ENCODE peak calls at places on chromosome 14, in seven cellular contexts. One of them, this sample, is unnamed.

GRCh38 chr14:23398348-23398747 is 9.7 kb downstream of the MYH6 start:
- DNase-seq in breast epithelium: no peak
- DNase-seq in sigmoid colon: no peak
- DNase-seq in caudate nucleus: no peak
- DNase-seq in A172: no peak
- DNase-seq in astrocyte of the spinal cord: no peak
- DNase-seq in mesenteric fat pad: no peak
- DNase-seq in this sample: no peak

GRCh38 chr14:92575773-92576303 is 62.3 kb downstream of the RIN3 start:
- DNase-seq in sigmoid colon: no peak
- DNase-seq in breast epithelium: no peak
- DNase-seq in astrocyte of the spinal cord: no peak
- DNase-seq in A172: no peak
- DNase-seq in caudate nucleus: no peak
- DNase-seq in mesenteric fat pad: no peak
- DNase-seq in this sample: no peak

GRCh38 chr14:100571837-100572236 is 15.4 kb downstream of the BEGAIN start:
- DNase-seq in A172: no peak
- DNase-seq in caudate nucleus: no peak
- DNase-seq in mesenteric fat pad: no peak
- DNase-seq in breast epithelium: no peak
- DNase-seq in astrocyte of the spinal cord: no peak
- DNase-seq in sigmoid colon: no peak
- DNase-seq in this sample: no peak

GRCh38 chr14:65302571-65303184 is 109.9 kb upstream of the FUT8 start:
- DNase-seq in breast epithelium: no peak
- DNase-seq in A172: peak
- DNase-seq in sigmoid colon: no peak
- DNase-seq in astrocyte of the spinal cord: no peak
- DNase-seq in caudate nucleus: no peak
- DNase-seq in mesenteric fat pad: no peak
- DNase-seq in this sample: no peak

GRCh38 chr14:92507174-92507768 is 6.3 kb upstream of the RIN3 start:
- DNase-seq in A172: no peak
- DNase-seq in astrocyte of the spinal cord: no peak
- DNase-seq in sigmoid colon: peak
- DNase-seq in breast epithelium: no peak
- DNase-seq in mesenteric fat pad: no peak
- DNase-seq in caudate nucleus: no peak
- DNase-seq in this sample: peak

GRCh38 chr14:76463105-76463504 is 87.2 kb downstream of the ESRRB start:
- DNase-seq in caudate nucleus: no peak
- DNase-seq in sigmoid colon: no peak
- DNase-seq in mesenteric fat pad: no peak
- DNase-seq in A172: no peak
- DNase-seq in breast epithelium: no peak
- DNase-seq in astrocyte of the spinal cord: no peak
- DNase-seq in this sample: no peak

GRCh38 chr14:103542545-103543088 is 13.6 kb downstream of the TRMT61A start:
- DNase-seq in caudate nucleus: peak
- DNase-seq in astrocyte of the spinal cord: no peak
- DNase-seq in mesenteric fat pad: no peak
- DNase-seq in A172: peak
- DNase-seq in sigmoid colon: peak
- DNase-seq in breast epithelium: no peak
- DNase-seq in this sample: no peak

GRCh38 chr14:55782166-55782565 is 202.2 kb downstream of the KTN1 start:
- DNase-seq in caudate nucleus: no peak
- DNase-seq in breast epithelium: no peak
- DNase-seq in sigmoid colon: no peak
- DNase-seq in A172: no peak
- DNase-seq in mesenteric fat pad: no peak
- DNase-seq in astrocyte of the spinal cord: no peak
- DNase-seq in this sample: no peak

GRCh38 chr14:50069325-50069724 is 47.0 kb downstream of the VCPKMT start:
- DNase-seq in astrocyte of the spinal cord: no peak
- DNase-seq in caudate nucleus: no peak
- DNase-seq in mesenteric fat pad: no peak
- DNase-seq in sigmoid colon: no peak
- DNase-seq in breast epithelium: no peak
- DNase-seq in A172: no peak
- DNase-seq in this sample: no peak

GRCh38 chr14:28635387-28635786 is 131.2 kb upstream of the FOXG1 start:
- DNase-seq in astrocyte of the spinal cord: peak
- DNase-seq in breast epithelium: no peak
- DNase-seq in caudate nucleus: no peak
- DNase-seq in A172: peak
- DNase-seq in sigmoid colon: no peak
- DNase-seq in mesenteric fat pad: no peak
- DNase-seq in this sample: peak